ENCODE peak calls at places on chromosome 12, in four cellular contexts. One of them, this sample, is unnamed. For H3K4me1, the result is how much of the 10 kb centered on the place peaks cover.

GRCh38 chr12:20415013-20415412 is 46.7 kb downstream of the PDE3A start:
- DNase-seq in A549: no peak
- DNase-seq in ovary: no peak
- DNase-seq in uterus: no peak
- DNase-seq in this sample: peak

GRCh38 chr12:3137268-3137761 is 60.1 kb downstream of the TSPAN9 start:
- DNase-seq in A549: peak
- DNase-seq in ovary: peak
- DNase-seq in uterus: peak
- DNase-seq in this sample: peak

GRCh38 chr12:7096006-7096903 is 4.0 kb upstream of the C1R start:
- DNase-seq in A549: no peak
- DNase-seq in ovary: no peak
- DNase-seq in uterus: no peak
- DNase-seq in this sample: no peak

GRCh38 chr12:5220835-5221234 is 177.2 kb downstream of the KCNA5 start:
- DNase-seq in A549: no peak
- DNase-seq in ovary: no peak
- DNase-seq in uterus: no peak
- DNase-seq in this sample: no peak

GRCh38 chr12:1213205-1213604 is 222.2 kb downstream of the ERC1 start:
- DNase-seq in A549: no peak
- DNase-seq in ovary: no peak
- DNase-seq in uterus: no peak
- DNase-seq in this sample: no peak

GRCh38 chr12:52703424-52703823 is at the start of gene KRT77:
- DNase-seq in A549: no peak
- DNase-seq in ovary: no peak
- DNase-seq in uterus: no peak
- DNase-seq in this sample: no peak

GRCh38 chr12:53061404-53062010 is 11.6 kb downstream of the TNS2 start:
- DNase-seq in A549: peak
- DNase-seq in ovary: peak
- DNase-seq in uterus: peak
- DNase-seq in this sample: peak

GRCh38 chr12:52878507-52879393 is 26.1 kb downstream of the KRT8 start:
- DNase-seq in A549: no peak
- DNase-seq in ovary: no peak
- DNase-seq in uterus: no peak
- DNase-seq in this sample: no peak

GRCh38 chr12:92036061-92036620 is 109.5 kb downstream of the BTG1 start:
- DNase-seq in A549: no peak
- DNase-seq in ovary: no peak
- DNase-seq in uterus: no peak
- DNase-seq in this sample: no peak

GRCh38 chr12:6821271-6821673 is 349 bp upstream of the GPR162 start:
- DNase-seq in A549: peak
- DNase-seq in ovary: peak
- DNase-seq in uterus: peak
- DNase-seq in this sample: peak

GRCh38 chr12:95608252-95609033 is 57.2 kb upstream of the USP44 start:
- DNase-seq in A549: peak
- DNase-seq in ovary: peak
- DNase-seq in uterus: no peak
- DNase-seq in this sample: peak

GRCh38 chr12:65758401-65758800 is 65.9 kb upstream of the HMGA2 start:
- DNase-seq in A549: no peak
- DNase-seq in ovary: no peak
- DNase-seq in uterus: no peak
- DNase-seq in this sample: no peak

GRCh38 chr12:78120866-78121590 is 290.3 kb downstream of the NAV3 start:
- DNase-seq in A549: peak
- DNase-seq in ovary: no peak
- DNase-seq in uterus: no peak
- DNase-seq in this sample: no peak

GRCh38 chr12:68405292-68405900 is 73.2 kb upstream of the MDM1 start:
- DNase-seq in A549: no peak
- DNase-seq in ovary: no peak
- DNase-seq in uterus: no peak
- DNase-seq in this sample: no peak

GRCh38 chr12:121787063-121787774 is 6.3 kb downstream of the RHOF start:
- DNase-seq in A549: no peak
- DNase-seq in ovary: no peak
- DNase-seq in uterus: no peak
- DNase-seq in this sample: no peak

GRCh38 chr12:50505386-50505827 is 622 bp downstream of the DIP2B start:
- DNase-seq in A549: no peak
- DNase-seq in ovary: no peak
- DNase-seq in uterus: peak
- DNase-seq in this sample: peak

GRCh38 chr12:47530050-47530449 is 175.8 kb downstream of the RPAP3 start:
- DNase-seq in A549: no peak
- DNase-seq in ovary: no peak
- DNase-seq in uterus: no peak
- DNase-seq in this sample: no peak

GRCh38 chr12:124440841-124441381 is 126.5 kb downstream of the NCOR2 start:
- DNase-seq in A549: no peak
- DNase-seq in ovary: peak
- DNase-seq in uterus: no peak
- DNase-seq in this sample: peak

GRCh38 chr12:88255224-88255623 is 113.1 kb downstream of the TMTC3 start:
- DNase-seq in A549: no peak
- DNase-seq in ovary: no peak
- DNase-seq in uterus: no peak
- DNase-seq in this sample: no peak

DNA sequence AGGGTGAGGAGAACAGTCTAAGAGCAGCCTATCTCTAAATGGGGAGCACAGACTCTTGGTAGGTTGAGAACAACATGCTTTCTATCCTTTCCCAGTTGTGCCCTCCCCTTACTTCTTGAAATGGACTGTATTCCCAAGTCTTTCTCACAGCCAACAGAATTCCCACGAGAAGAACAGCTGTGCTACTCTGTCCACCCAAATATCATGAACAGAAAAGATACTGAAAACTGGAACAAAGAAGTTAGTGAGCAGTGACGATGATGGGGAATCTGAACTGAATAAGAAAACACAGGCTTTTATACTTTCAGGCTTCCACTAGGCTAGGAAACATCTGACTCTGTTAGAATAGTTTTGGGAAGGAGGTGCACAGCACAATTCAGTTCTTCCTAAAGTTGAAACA is 3.4 kb downstream of the NACA start:
- DNase-seq in A549: no peak
- DNase-seq in ovary: no peak
- DNase-seq in uterus: no peak
- DNase-seq in this sample: no peak
- H3K4me1 ChIP-seq in A549: half or more
- H3K4me1 ChIP-seq in ovary: under half
- H3K4me1 ChIP-seq in uterus: under half
- H3K4me1 ChIP-seq in this sample: under half

GRCh38 chr12:131832393-131833231 is 4.4 kb downstream of the MMP17 start:
- DNase-seq in A549: peak
- DNase-seq in ovary: peak
- DNase-seq in uterus: peak
- DNase-seq in this sample: peak

GRCh38 chr12:131830335-131831020 is 2.3 kb downstream of the MMP17 start:
- DNase-seq in A549: peak
- DNase-seq in ovary: peak
- DNase-seq in uterus: peak
- DNase-seq in this sample: peak

GRCh38 chr12:131833288-131833895 is 5.2 kb downstream of the MMP17 start:
- DNase-seq in A549: no peak
- DNase-seq in ovary: no peak
- DNase-seq in uterus: no peak
- DNase-seq in this sample: no peak

GRCh38 chr12:131831021-131831571 is 2.9 kb downstream of the MMP17 start:
- DNase-seq in A549: no peak
- DNase-seq in ovary: peak
- DNase-seq in uterus: no peak
- DNase-seq in this sample: peak

GRCh38 chr12:131831635-131832041 is 3.4 kb downstream of the MMP17 start:
- DNase-seq in A549: no peak
- DNase-seq in ovary: peak
- DNase-seq in uterus: peak
- DNase-seq in this sample: peak
- H3K4me3 ChIP-seq in A549: peak
- H3K4me3 ChIP-seq in ovary: peak
- H3K4me3 ChIP-seq in uterus: peak
- H3K4me3 ChIP-seq in this sample: peak

DNA sequence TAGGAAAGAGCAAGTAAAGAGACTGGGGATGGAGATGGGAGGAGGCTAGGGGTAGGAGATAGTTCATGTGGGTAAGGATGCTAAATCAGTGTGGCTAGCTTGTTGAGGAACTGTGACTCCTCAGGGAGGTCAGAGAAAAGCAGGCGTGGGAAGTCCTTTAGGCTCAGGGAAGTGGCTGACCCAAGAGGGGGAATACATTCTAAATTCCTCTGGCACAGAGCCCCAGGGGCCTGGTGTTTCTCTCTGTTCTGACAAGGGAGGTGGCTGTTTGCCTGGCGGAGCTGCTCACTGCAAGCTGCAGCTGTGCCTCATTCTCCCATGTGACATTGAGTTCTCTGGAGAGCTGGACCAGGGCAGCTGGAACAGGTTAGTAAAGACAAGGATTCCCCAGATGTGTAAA is 152.2 kb upstream of the SLC38A2 start:
- DNase-seq in A549: no peak
- DNase-seq in ovary: peak
- DNase-seq in uterus: peak
- DNase-seq in this sample: peak
- H3K27ac ChIP-seq in A549: peak
- H3K27ac ChIP-seq in ovary: peak
- H3K27ac ChIP-seq in uterus: peak
- H3K27ac ChIP-seq in this sample: peak

GRCh38 chr12:64082866-64083268 is 139.2 kb downstream of the KICS2 start:
- DNase-seq in A549: no peak
- DNase-seq in ovary: no peak
- DNase-seq in uterus: no peak
- DNase-seq in this sample: no peak
- H3K4me1 ChIP-seq in A549: half or more
- H3K4me1 ChIP-seq in ovary: under half
- H3K4me1 ChIP-seq in uterus: under half
- H3K4me1 ChIP-seq in this sample: under half

DNA sequence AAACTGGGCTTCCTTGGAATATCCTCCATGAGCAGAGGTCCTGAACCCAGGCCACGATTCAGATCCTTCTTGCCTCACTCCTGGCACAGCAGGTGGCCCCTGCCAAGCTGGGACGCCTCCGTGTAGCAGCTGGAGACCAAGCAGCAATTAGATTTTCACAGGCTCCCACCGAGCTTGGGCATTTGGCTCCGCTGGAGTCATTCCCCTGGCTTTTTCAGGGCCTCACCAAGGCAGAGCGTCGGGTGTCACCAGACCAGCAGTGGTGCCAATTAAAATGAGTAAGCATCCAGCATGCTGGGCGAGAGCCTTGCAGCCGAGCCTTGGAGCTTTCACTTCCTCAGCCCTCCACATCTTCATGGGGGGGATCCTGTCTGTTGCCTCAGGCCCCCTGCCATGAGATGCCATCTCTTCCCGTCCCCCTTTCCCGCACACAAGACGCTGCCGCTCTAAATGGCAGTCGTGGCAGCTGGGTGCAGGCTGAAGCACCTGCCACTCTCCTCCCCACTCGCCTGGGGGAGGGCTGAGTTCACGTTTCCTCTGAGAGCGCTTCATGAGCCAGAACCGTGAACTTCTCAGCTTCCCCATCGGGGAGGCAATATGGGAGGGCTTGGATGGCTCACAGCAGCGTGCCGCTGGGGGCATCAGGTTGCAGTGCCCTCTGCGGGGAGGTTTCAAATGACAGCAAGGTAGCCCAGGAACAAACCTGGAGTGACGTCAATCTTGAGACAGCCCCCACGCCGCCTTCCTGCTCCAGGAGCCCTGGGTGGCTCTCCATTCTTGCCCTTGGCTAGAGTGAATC is 11.7 kb downstream of the TPCN1 start:
- DNase-seq in A549: no peak
- DNase-seq in ovary: no peak
- DNase-seq in uterus: no peak
- DNase-seq in this sample: peak
- H3K4me3 ChIP-seq in A549: no peak
- H3K4me3 ChIP-seq in ovary: no peak
- H3K4me3 ChIP-seq in uterus: no peak
- H3K4me3 ChIP-seq in this sample: no peak